ENCODE peak calls at places on chromosomes 2 and 18, in ten cellular contexts. Q is caudate nucleus; Y is CD4-positive, alpha-beta memory T cell; E is ELR; K is stimulated activated CD4-positive, alpha-beta T cell treated with anti-CD3 and anti-CD28 coated beads, Interleukin-15, amount 100 ng/mL, for 1 hour; U is iris pigment epithelial cell; Z is GM20000; J is hippocampal formation; S is ACHN; D is aorta. A is an unnamed sample.
A peak's percentile ranks its signal among the peaks of the same experiment; 100 is the strongest.

GRCh38 chr2:3864943-3865664 is 161.7 kb downstream of the DCDC2C start:
- DNase-seq in E (no peak), S (no peak), Z (no peak), D (peak; percentile 72), U (no peak), K (no peak), Q (no peak), J (peak; percentile 2), Y (no peak), A (no peak)

GRCh38 chr2:14082640-14083039 is 549.9 kb upstream of the LRATD1 start:
- DNase-seq in Z (no peak), K (no peak), E (no peak), D (peak; percentile 40), Y (no peak), U (no peak), Q (no peak), S (no peak), J (no peak), A (no peak)

GRCh38 chr18:40012931-40013609 is 1942.0 kb upstream of the PIK3C3 start:
- DNase-seq in Y (no peak), D (no peak), E (no peak), J (peak; percentile 41), Z (no peak), S (no peak), Q (no peak), U (peak; percentile 70), K (no peak), A (no peak)

GRCh38 chr2:27912512-27912911 is 22.0 kb downstream of the BABAM2 start:
- DNase-seq in E (no peak), Z (no peak), U (no peak), S (no peak), J (no peak), K (no peak), D (no peak), Y (no peak), Q (no peak), A (no peak)

GRCh38 chr2:20352230-20353216 is 1.9 kb upstream of the PUM2 start:
- DNase-seq in J (no peak), S (no peak), Z (no peak), E (no peak), K (no peak), U (no peak), Y (no peak), D (no peak), Q (no peak), A (no peak)

GRCh38 chr2:85330839-85331636 is 3.2 kb upstream of the TGOLN2 start:
- DNase-seq in S (no peak), U (no peak), J (no peak), Z (no peak), Q (no peak), D (no peak), Y (no peak), E (no peak), K (no peak), A (no peak)

GRCh38 chr18:3100498-3101132 is 87.7 kb upstream of the LPIN2 start:
- DNase-seq in Q (no peak), Y (no peak), E (no peak), K (no peak), Z (no peak), D (no peak), J (no peak), S (no peak), U (no peak), A (no peak)

GRCh38 chr18:23995180-23995579 is 19.4 kb upstream of the TTC39C start:
- DNase-seq in K (no peak), S (no peak), E (no peak), Y (no peak), U (no peak), D (no peak), J (no peak), Z (no peak), Q (no peak), A (no peak)

GRCh38 chr2:42359304-42359749 is 1.7 kb downstream of the COX7A2L start:
- DNase-seq in D (no peak), K (no peak), J (no peak), Q (no peak), Z (peak; percentile 21), S (peak; percentile 33), Y (no peak), U (no peak), E (peak; percentile 17), A (peak; percentile 26)

GRCh38 chr2:205451901-205452300 is 230.4 kb upstream of the NRP2 start:
- DNase-seq in U (no peak), Z (no peak), J (no peak), S (no peak), K (no peak), Y (no peak), E (no peak), Q (no peak), D (no peak), A (no peak)

GRCh38 chr2:37526323-37526722 is 145.1 kb downstream of the CDC42EP3 start:
- DNase-seq in D (no peak), S (no peak), J (no peak), U (no peak), Q (no peak), Z (no peak), K (no peak), Y (no peak), E (peak; percentile 24), A (peak; percentile 11)

A was measured in mammary epithelial cell.